ENCODE peak calls at places on chromosomes 6 and 20, in four cellular contexts. G, T, U and Q are unnamed samples.

GRCh38 chr6:79413562-79414002 is 123.6 kb downstream of the LCA5 start:
- DNase-seq in G (peak; percentile 20), U (no peak), T (no peak), Q (no peak)

GRCh38 chr20:46139908-46140482 is 21.9 kb downstream of the CD40 start:
- DNase-seq in T (no peak), U (no peak), G (no peak), Q (no peak)

GRCh38 chr6:137013738-137014602 is 30.8 kb downstream of the IL20RA start:
- DNase-seq in G (no peak), U (no peak), T (no peak), Q (no peak)

GRCh38 chr20:61135966-61136365 is 116.1 kb upstream of the CDH4 start:
- DNase-seq in G (no peak), U (no peak), T (no peak), Q (no peak)

GRCh38 chr6:13488015-13488895 is 855 bp upstream of the GFOD1 start:
- DNase-seq in G (no peak), U (peak; percentile 48), T (peak; percentile 71), Q (peak; percentile 78)

GRCh38 chr6:39182604-39183003 is 46.7 kb downstream of the KCNK5 start:
- DNase-seq in T (no peak), U (no peak), G (no peak), Q (no peak)

GRCh38 chr6:98832282-98833100 is 1.9 kb upstream of the POU3F2 start:
- DNase-seq in U (no peak), T (no peak), G (no peak), Q (no peak)

GRCh38 chr20:57653546-57653900 is 33.3 kb upstream of the ZBP1 start:
- DNase-seq in T (peak; percentile 37), U (no peak), G (no peak), Q (peak; percentile 50)

GRCh38 chr6:27136978-27137814 is 110.3 kb upstream of the PRSS16 start:
- DNase-seq in U (no peak), G (no peak), T (no peak), Q (no peak)

DNA sequence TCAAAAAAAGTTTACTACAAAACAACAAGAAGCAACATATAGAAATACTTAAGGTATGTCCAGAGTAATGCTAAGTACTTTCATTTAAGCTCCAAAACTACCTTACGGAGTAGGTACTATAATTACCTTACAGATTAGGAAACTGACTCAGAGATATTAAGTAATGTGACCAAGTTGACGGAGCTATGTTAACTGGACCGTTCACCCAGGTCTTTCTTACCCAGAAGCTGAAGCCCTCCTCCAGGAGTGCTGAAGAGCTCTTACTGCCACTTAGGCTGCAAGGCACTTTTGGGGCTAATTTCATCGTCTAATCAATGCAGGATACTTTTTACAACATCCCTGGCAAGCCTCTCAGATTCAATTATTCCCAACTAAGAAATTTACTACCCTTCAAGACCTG is 123.7 kb downstream of the CHD6 start:
- DNase-seq in T (no peak), G (no peak), U (no peak), Q (no peak)
- H3K36me3 ChIP-seq in T (peaks cover 69% of the 10 kb centered on the region), G (peaks cover 82% of the 10 kb centered on the region), U (peaks cover 85% of the 10 kb centered on the region), Q (peaks cover 3% of the 10 kb centered on the region)

GRCh38 chr6:141326426-141326825 is 806.3 kb upstream of the GJE1 start:
- DNase-seq in U (peak; percentile 45), T (no peak), G (peak; percentile 54), Q (peak; percentile 6)

GRCh38 chr6:141321486-141322347 is 811.0 kb upstream of the GJE1 start:
- DNase-seq in T (no peak), U (no peak), G (no peak), Q (no peak)

DNA sequence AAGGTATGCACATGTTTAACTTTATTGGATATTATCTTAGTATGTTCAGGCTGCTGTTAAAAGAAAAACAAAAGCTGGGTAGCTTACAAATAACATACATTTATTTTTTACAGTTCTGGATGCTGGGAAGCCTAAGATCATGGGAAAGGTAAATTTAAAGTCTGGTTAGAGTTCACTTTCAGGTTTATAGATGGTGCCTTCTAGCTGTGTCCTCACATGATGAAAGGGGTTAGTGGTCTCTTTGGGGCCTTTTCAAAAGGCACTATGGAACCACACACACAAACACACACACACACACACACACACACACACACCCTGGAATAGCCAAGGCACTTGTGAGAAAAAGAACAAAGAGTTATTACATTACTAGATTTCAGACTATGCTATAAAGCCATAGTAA is 805.8 kb upstream of the GJE1 start:
- DNase-seq in T (no peak), U (no peak), G (no peak), Q (no peak)
- H3K27ac ChIP-seq in T (no peak overlapping the region), U (peak overlapping the region; percentile 40), G (peak overlapping the region; percentile 82), Q (no peak overlapping the region)

GRCh38 chr6:148296746-148297145 is 45.9 kb upstream of the SASH1 start:
- DNase-seq in U (no peak), T (no peak), G (no peak), Q (no peak)
- H3K27me3 ChIP-seq in U (no peaks in the 10 kb centered on the region), T (no peaks in the 10 kb centered on the region), G (no peaks in the 10 kb centered on the region), Q (no peaks in the 10 kb centered on the region)

DNA sequence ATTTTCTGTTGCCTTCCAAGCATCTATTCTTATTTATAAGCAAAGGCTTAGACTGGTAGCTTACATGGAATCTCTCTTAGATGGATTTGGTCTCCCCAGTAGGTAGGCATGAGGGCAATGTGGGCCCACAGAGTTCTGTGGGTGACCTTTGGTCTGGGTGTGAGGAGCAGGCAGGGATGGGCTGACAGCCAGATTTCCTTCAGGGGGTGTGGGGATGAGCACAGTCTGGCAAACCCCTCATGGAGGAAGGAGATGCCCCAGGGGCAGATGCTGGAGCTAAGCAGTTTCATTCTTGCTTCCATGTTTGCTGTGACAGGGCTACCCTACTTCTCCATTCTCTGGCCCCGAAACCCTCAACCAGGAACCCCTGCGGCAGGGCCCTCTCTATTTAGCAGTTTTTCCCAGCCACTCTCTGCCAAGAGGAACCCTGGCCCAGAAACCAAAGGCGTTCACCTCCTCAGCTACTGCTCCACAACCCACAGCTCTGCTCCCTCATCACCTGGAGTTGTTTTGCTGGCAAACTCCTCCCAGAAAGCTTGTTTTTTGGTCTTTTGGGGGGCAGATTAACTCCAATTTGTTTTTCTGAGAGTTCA is 40.4 kb downstream of the GCLC start:
- DNase-seq in G (no peak), U (no peak), T (no peak), Q (no peak)
- H3K36me3 ChIP-seq in G (peaks cover 86% of the 10 kb centered on the region), U (peaks cover 73% of the 10 kb centered on the region), T (peaks cover 81% of the 10 kb centered on the region), Q (peaks cover 6% of the 10 kb centered on the region)

DNA sequence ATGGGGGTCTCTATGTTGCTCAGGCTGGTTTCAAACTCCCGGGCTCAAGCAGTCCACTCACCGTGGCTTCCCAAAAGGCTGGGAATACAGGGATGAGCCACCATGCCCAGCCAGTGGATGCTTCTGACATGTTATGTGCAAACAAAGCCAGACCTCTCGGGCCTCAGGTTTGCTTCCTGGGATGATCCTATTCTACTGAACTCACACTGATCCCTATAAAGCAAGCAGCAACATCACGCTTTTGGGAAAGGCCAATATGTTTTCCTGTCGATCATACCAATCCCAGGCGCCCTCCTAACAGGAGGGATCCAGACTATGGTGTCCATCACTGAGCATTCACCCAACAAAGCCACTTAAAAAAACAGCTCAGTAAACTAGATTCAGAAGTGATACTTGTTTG is 60.2 kb downstream of the CSE1L start:
- DNase-seq in G (no peak), T (no peak), U (no peak), Q (no peak)
- H3K27ac ChIP-seq in G (no peak overlapping the region), T (no peak overlapping the region), U (no peak overlapping the region), Q (no peak overlapping the region)